ENCODE peak calls at places on chromosomes 1 and 21, in eight cellular contexts. One of them, this sample, is unnamed.

GRCh38 chr1:22915280-22915679 is 57.4 kb downstream of the LACTBL1 start:
- DNase-seq in foreskin fibroblast: no peak
- DNase-seq in lower lobe of right lung: no peak
- DNase-seq in cardiac muscle cell: no peak
- DNase-seq in GM12864: no peak
- DNase-seq in right atrium auricular region: no peak
- DNase-seq in brain microvascular endothelial cell: no peak
- DNase-seq in left ventricle myocardium inferior: no peak
- DNase-seq in this sample: no peak

GRCh38 chr1:147850737-147851136 is 51.9 kb upstream of the GJA8 start:
- DNase-seq in foreskin fibroblast: no peak
- DNase-seq in lower lobe of right lung: no peak
- DNase-seq in cardiac muscle cell: no peak
- DNase-seq in GM12864: no peak
- DNase-seq in right atrium auricular region: no peak
- DNase-seq in brain microvascular endothelial cell: no peak
- DNase-seq in left ventricle myocardium inferior: no peak
- DNase-seq in this sample: no peak

GRCh38 chr1:35215346-35215745 is 22.4 kb upstream of the SFPQ start:
- DNase-seq in foreskin fibroblast: no peak
- DNase-seq in lower lobe of right lung: no peak
- DNase-seq in cardiac muscle cell: no peak
- DNase-seq in GM12864: no peak
- DNase-seq in right atrium auricular region: no peak
- DNase-seq in brain microvascular endothelial cell: no peak
- DNase-seq in left ventricle myocardium inferior: no peak
- DNase-seq in this sample: no peak

GRCh38 chr21:40902993-40903392 is 56.0 kb upstream of the DSCAM start:
- DNase-seq in foreskin fibroblast: no peak
- DNase-seq in lower lobe of right lung: no peak
- DNase-seq in cardiac muscle cell: no peak
- DNase-seq in GM12864: no peak
- DNase-seq in right atrium auricular region: no peak
- DNase-seq in brain microvascular endothelial cell: no peak
- DNase-seq in left ventricle myocardium inferior: no peak
- DNase-seq in this sample: no peak

GRCh38 chr1:11594222-11594621 is 60.0 kb downstream of the FBXO2 start:
- DNase-seq in foreskin fibroblast: peak; percentile 42
- DNase-seq in lower lobe of right lung: no peak
- DNase-seq in cardiac muscle cell: peak; percentile 67
- DNase-seq in GM12864: no peak
- DNase-seq in right atrium auricular region: no peak
- DNase-seq in brain microvascular endothelial cell: peak; percentile 43
- DNase-seq in left ventricle myocardium inferior: no peak
- DNase-seq in this sample: peak; percentile 16

GRCh38 chr1:16248603-16249534 is 11.9 kb upstream of the CPLANE2 start:
- DNase-seq in foreskin fibroblast: peak; percentile 83
- DNase-seq in lower lobe of right lung: peak; percentile 84
- DNase-seq in cardiac muscle cell: peak; percentile 86
- DNase-seq in GM12864: no peak
- DNase-seq in right atrium auricular region: peak; percentile 91
- DNase-seq in brain microvascular endothelial cell: peak; percentile 64
- DNase-seq in left ventricle myocardium inferior: peak; percentile 86
- DNase-seq in this sample: peak; percentile 53

GRCh38 chr21:32587112-32587511 is 1.8 kb upstream of the TCP10L start:
- DNase-seq in foreskin fibroblast: no peak
- DNase-seq in lower lobe of right lung: no peak
- DNase-seq in cardiac muscle cell: no peak
- DNase-seq in GM12864: no peak
- DNase-seq in right atrium auricular region: no peak
- DNase-seq in brain microvascular endothelial cell: no peak
- DNase-seq in left ventricle myocardium inferior: no peak
- DNase-seq in this sample: no peak

GRCh38 chr1:197302775-197303174 is 34.7 kb downstream of the CRB1 start:
- DNase-seq in foreskin fibroblast: peak; percentile 19
- DNase-seq in lower lobe of right lung: no peak
- DNase-seq in cardiac muscle cell: no peak
- DNase-seq in GM12864: no peak
- DNase-seq in right atrium auricular region: no peak
- DNase-seq in brain microvascular endothelial cell: peak; percentile 19
- DNase-seq in left ventricle myocardium inferior: no peak
- DNase-seq in this sample: peak; percentile 67

GRCh38 chr1:152347116-152347728 is 12.6 kb downstream of the FLG2 start:
- DNase-seq in foreskin fibroblast: peak; percentile 12
- DNase-seq in lower lobe of right lung: no peak
- DNase-seq in cardiac muscle cell: no peak
- DNase-seq in GM12864: peak; percentile 35
- DNase-seq in right atrium auricular region: no peak
- DNase-seq in brain microvascular endothelial cell: peak; percentile 60
- DNase-seq in left ventricle myocardium inferior: no peak
- DNase-seq in this sample: peak; percentile 59

GRCh38 chr1:57079454-57080157 is 113.8 kb upstream of the C8B start:
- DNase-seq in foreskin fibroblast: no peak
- DNase-seq in lower lobe of right lung: no peak
- DNase-seq in cardiac muscle cell: no peak
- DNase-seq in GM12864: no peak
- DNase-seq in right atrium auricular region: no peak
- DNase-seq in brain microvascular endothelial cell: no peak
- DNase-seq in left ventricle myocardium inferior: no peak
- DNase-seq in this sample: no peak

GRCh38 chr1:85818371-85818770 is 110.1 kb upstream of the ZNHIT6 start:
- DNase-seq in foreskin fibroblast: peak; percentile 68
- DNase-seq in lower lobe of right lung: no peak
- DNase-seq in cardiac muscle cell: no peak
- DNase-seq in GM12864: no peak
- DNase-seq in right atrium auricular region: no peak
- DNase-seq in brain microvascular endothelial cell: peak; percentile 3
- DNase-seq in left ventricle myocardium inferior: no peak
- DNase-seq in this sample: peak; percentile 52

GRCh38 chr1:214280386-214281029 is 451 bp upstream of the SMYD2 start:
- DNase-seq in foreskin fibroblast: peak; percentile 39
- DNase-seq in lower lobe of right lung: peak; percentile 63
- DNase-seq in cardiac muscle cell: peak; percentile 54
- DNase-seq in GM12864: no peak
- DNase-seq in right atrium auricular region: peak; percentile 75
- DNase-seq in brain microvascular endothelial cell: no peak
- DNase-seq in left ventricle myocardium inferior: peak; percentile 29
- DNase-seq in this sample: peak; percentile 34

GRCh38 chr1:208162903-208163302 is 81.3 kb downstream of the PLXNA2 start:
- DNase-seq in foreskin fibroblast: no peak
- DNase-seq in lower lobe of right lung: peak; percentile 66
- DNase-seq in cardiac muscle cell: no peak
- DNase-seq in GM12864: no peak
- DNase-seq in right atrium auricular region: no peak
- DNase-seq in brain microvascular endothelial cell: no peak
- DNase-seq in left ventricle myocardium inferior: no peak
- DNase-seq in this sample: no peak

GRCh38 chr21:29175408-29176147 is 45.1 kb downstream of the MAP3K7CL start:
- DNase-seq in foreskin fibroblast: peak; percentile 65
- DNase-seq in lower lobe of right lung: no peak
- DNase-seq in cardiac muscle cell: no peak
- DNase-seq in GM12864: no peak
- DNase-seq in right atrium auricular region: no peak
- DNase-seq in brain microvascular endothelial cell: peak; percentile 84
- DNase-seq in left ventricle myocardium inferior: no peak
- DNase-seq in this sample: no peak

GRCh38 chr1:145845144-145845513 is 301 bp upstream of the NUDT17 start:
- DNase-seq in foreskin fibroblast: no peak
- DNase-seq in lower lobe of right lung: no peak
- DNase-seq in cardiac muscle cell: no peak
- DNase-seq in GM12864: peak; percentile 70
- DNase-seq in right atrium auricular region: no peak
- DNase-seq in brain microvascular endothelial cell: no peak
- DNase-seq in left ventricle myocardium inferior: no peak
- DNase-seq in this sample: no peak

GRCh38 chr1:39608906-39609305 is 30.5 kb downstream of the HEYL start:
- DNase-seq in foreskin fibroblast: no peak
- DNase-seq in lower lobe of right lung: no peak
- DNase-seq in cardiac muscle cell: no peak
- DNase-seq in GM12864: no peak
- DNase-seq in right atrium auricular region: no peak
- DNase-seq in brain microvascular endothelial cell: no peak
- DNase-seq in left ventricle myocardium inferior: no peak
- DNase-seq in this sample: no peak

GRCh38 chr1:205214756-205215155 is 3.3 kb upstream of the DSTYK start:
- DNase-seq in foreskin fibroblast: no peak
- DNase-seq in lower lobe of right lung: no peak
- DNase-seq in cardiac muscle cell: no peak
- DNase-seq in GM12864: no peak
- DNase-seq in right atrium auricular region: no peak
- DNase-seq in brain microvascular endothelial cell: no peak
- DNase-seq in left ventricle myocardium inferior: no peak
- DNase-seq in this sample: no peak

DNA sequence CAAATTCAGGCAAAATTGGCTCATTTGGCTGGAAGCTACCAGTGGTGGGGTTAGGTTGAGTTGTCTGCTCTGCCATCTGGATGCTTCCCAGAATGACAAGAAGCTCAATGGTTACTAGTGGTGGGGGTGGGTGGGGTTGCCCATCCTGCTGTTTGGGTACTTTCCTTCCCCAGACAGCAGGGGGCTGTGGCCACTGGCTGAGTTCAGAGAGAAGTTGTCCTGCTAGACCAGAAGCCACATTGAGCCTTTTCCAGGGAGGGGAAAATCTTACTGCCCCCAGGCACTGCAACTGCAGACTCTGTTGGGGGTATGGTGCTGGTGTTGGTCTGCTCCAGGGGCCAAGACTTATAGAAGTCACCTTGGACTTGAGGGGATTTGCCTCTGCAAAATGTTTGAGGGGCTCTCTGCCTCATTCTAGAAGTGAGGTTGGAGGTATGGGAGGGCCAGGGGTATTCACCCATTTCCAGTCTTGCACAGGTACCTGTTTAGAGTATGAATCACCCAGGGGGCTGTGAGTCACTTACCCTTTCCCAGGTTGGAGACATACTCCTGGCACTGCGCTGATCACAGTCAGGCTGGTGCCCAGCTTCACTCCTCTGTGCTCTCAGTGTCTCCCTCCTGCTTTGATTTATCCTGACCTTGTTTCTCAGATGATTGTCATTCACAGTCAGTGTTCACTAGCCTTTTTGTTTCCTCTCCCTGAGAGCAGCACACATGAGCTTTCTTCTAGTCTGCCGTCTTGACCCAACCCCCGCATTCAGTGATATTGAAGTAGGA is 89.1 kb upstream of the NEGR1 start:
- DNase-seq in foreskin fibroblast: no peak
- DNase-seq in lower lobe of right lung: no peak
- DNase-seq in cardiac muscle cell: no peak
- DNase-seq in GM12864: no peak
- DNase-seq in right atrium auricular region: no peak
- DNase-seq in brain microvascular endothelial cell: no peak
- DNase-seq in left ventricle myocardium inferior: no peak
- DNase-seq in this sample: no peak
- TF ChIP-seq CTCF in foreskin fibroblast: no peak
- TF ChIP-seq CTCF in lower lobe of right lung: no peak
- TF ChIP-seq CTCF in cardiac muscle cell: no peak
- TF ChIP-seq CTCF in GM12864: no peak
- TF ChIP-seq CTCF in right atrium auricular region: no peak
- TF ChIP-seq CTCF in brain microvascular endothelial cell: peak; percentile 42
- TF ChIP-seq CTCF in left ventricle myocardium inferior: no peak
- TF ChIP-seq CTCF in this sample: no peak

GRCh38 chr21:15679630-15680029 is 50.2 kb upstream of the USP25 start:
- DNase-seq in foreskin fibroblast: no peak
- DNase-seq in lower lobe of right lung: no peak
- DNase-seq in cardiac muscle cell: no peak
- DNase-seq in GM12864: no peak
- DNase-seq in right atrium auricular region: no peak
- DNase-seq in brain microvascular endothelial cell: no peak
- DNase-seq in left ventricle myocardium inferior: no peak
- DNase-seq in this sample: no peak
- TF ChIP-seq CTCF in foreskin fibroblast: no peak
- TF ChIP-seq CTCF in lower lobe of right lung: no peak
- TF ChIP-seq CTCF in cardiac muscle cell: no peak
- TF ChIP-seq CTCF in GM12864: no peak
- TF ChIP-seq CTCF in right atrium auricular region: no peak
- TF ChIP-seq CTCF in brain microvascular endothelial cell: peak; percentile 8
- TF ChIP-seq CTCF in left ventricle myocardium inferior: no peak
- TF ChIP-seq CTCF in this sample: no peak

GRCh38 chr1:1115830-1116700 is at the start of gene C1orf159:
- DNase-seq in foreskin fibroblast: peak; percentile 98
- DNase-seq in lower lobe of right lung: peak; percentile 99
- DNase-seq in cardiac muscle cell: peak; percentile 99
- DNase-seq in GM12864: peak; percentile 88
- DNase-seq in right atrium auricular region: peak; percentile 99
- DNase-seq in brain microvascular endothelial cell: peak; percentile 98
- DNase-seq in left ventricle myocardium inferior: peak; percentile 99
- DNase-seq in this sample: peak; percentile 97
- TF ChIP-seq CTCF in foreskin fibroblast: no peak
- TF ChIP-seq CTCF in lower lobe of right lung: no peak
- TF ChIP-seq CTCF in cardiac muscle cell: no peak
- TF ChIP-seq CTCF in GM12864: no peak
- TF ChIP-seq CTCF in right atrium auricular region: no peak
- TF ChIP-seq CTCF in brain microvascular endothelial cell: no peak
- TF ChIP-seq CTCF in left ventricle myocardium inferior: no peak
- TF ChIP-seq CTCF in this sample: peak; percentile 41

GRCh38 chr21:20741445-20741844 is 256.8 kb upstream of the NCAM2 start:
- DNase-seq in foreskin fibroblast: no peak
- DNase-seq in lower lobe of right lung: no peak
- DNase-seq in cardiac muscle cell: no peak
- DNase-seq in GM12864: no peak
- DNase-seq in right atrium auricular region: no peak
- DNase-seq in brain microvascular endothelial cell: no peak
- DNase-seq in left ventricle myocardium inferior: no peak
- DNase-seq in this sample: no peak

GRCh38 chr21:20737227-20737626 is 261.0 kb upstream of the NCAM2 start:
- DNase-seq in foreskin fibroblast: no peak
- DNase-seq in lower lobe of right lung: no peak
- DNase-seq in cardiac muscle cell: no peak
- DNase-seq in GM12864: no peak
- DNase-seq in right atrium auricular region: no peak
- DNase-seq in brain microvascular endothelial cell: no peak
- DNase-seq in left ventricle myocardium inferior: no peak
- DNase-seq in this sample: no peak

DNA sequence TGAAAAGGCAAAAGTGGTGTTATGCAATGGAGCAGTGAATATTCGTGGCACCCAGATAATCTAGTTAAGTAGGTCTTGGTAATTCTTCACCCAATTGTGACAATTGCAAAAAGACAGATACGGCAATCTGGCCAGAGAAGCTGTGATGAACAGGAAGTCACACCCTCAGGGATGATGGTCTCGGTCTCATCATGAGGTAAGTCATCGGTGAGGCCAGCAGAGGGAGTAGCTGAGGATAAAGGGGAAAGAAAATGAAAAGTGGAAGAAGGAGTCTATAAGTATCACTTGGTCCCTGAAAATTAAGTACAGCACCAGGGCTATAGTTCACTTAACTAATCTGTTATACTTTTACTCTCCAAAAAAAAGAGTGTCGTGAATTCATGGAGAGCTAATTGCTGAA is 258.8 kb upstream of the NCAM2 start:
- DNase-seq in foreskin fibroblast: no peak
- DNase-seq in lower lobe of right lung: no peak
- DNase-seq in cardiac muscle cell: no peak
- DNase-seq in GM12864: no peak
- DNase-seq in right atrium auricular region: no peak
- DNase-seq in brain microvascular endothelial cell: no peak
- DNase-seq in left ventricle myocardium inferior: no peak
- DNase-seq in this sample: no peak
- TF ChIP-seq CTCF in foreskin fibroblast: no peak
- TF ChIP-seq CTCF in lower lobe of right lung: no peak
- TF ChIP-seq CTCF in cardiac muscle cell: no peak
- TF ChIP-seq CTCF in GM12864: no peak
- TF ChIP-seq CTCF in right atrium auricular region: no peak
- TF ChIP-seq CTCF in brain microvascular endothelial cell: peak; percentile 34
- TF ChIP-seq CTCF in left ventricle myocardium inferior: no peak
- TF ChIP-seq CTCF in this sample: no peak